ENCODE peak calls at places on chromosomes 11 and 22, in six cellular contexts. P is amniotic stem cell, R is AG09309, W is NCI-H2107, A is MCF 10A, T is HEK293T. B is an unnamed sample.

GRCh38 chr11:131664811-131665210 is 294.4 kb downstream of the NTM start:
- DNase-seq in P (no peak), R (no peak), W (no peak), A (no peak), T (no peak), B (no peak)

GRCh38 chr11:99316761-99317475 is 296.2 kb downstream of the CNTN5 start:
- DNase-seq in P (no peak), R (no peak), W (no peak), A (no peak), T (no peak), B (no peak)

GRCh38 chr11:36376888-36377758 is 81.0 kb downstream of the PRR5L start:
- DNase-seq in P (no peak), R (no peak), W (no peak), A (peak; percentile 31), T (peak; percentile 71), B (peak; percentile 35)

GRCh38 chr22:45632791-45633515 is 38.7 kb upstream of the ATXN10 start:
- DNase-seq in P (no peak), R (no peak), W (no peak), A (no peak), T (no peak), B (peak; percentile 27)

GRCh38 chr22:27475548-27475897 is 326.0 kb downstream of the MN1 start:
- DNase-seq in P (no peak), R (no peak), W (no peak), A (no peak), T (no peak), B (no peak)

GRCh38 chr22:33697640-33698039 is 222.6 kb downstream of the LARGE1 start:
- DNase-seq in P (no peak), R (no peak), W (no peak), A (no peak), T (no peak), B (no peak)

GRCh38 chr11:11843233-11843632 is 1.5 kb downstream of the USP47 start:
- DNase-seq in P (peak; percentile 54), R (peak; percentile 61), W (no peak), A (peak; percentile 74), T (no peak), B (peak; percentile 77)

GRCh38 chr11:69497221-69497787 is 15.8 kb downstream of the LINC01488 start:
- DNase-seq in P (peak; percentile 88), R (peak; percentile 59), W (no peak), A (peak; percentile 79), T (no peak), B (peak; percentile 83)

GRCh38 chr11:132658696-132659095 is 873.6 kb downstream of the OPCML start:
- DNase-seq in P (no peak), R (no peak), W (no peak), A (no peak), T (no peak), B (no peak)

GRCh38 chr22:30754971-30755759 is 60.5 kb downstream of the OSBP2 start:
- DNase-seq in P (peak; percentile 58), R (peak; percentile 59), W (no peak), A (peak; percentile 81), T (peak; percentile 78), B (peak; percentile 72)

GRCh38 chr11:77113382-77114088 is 10.9 kb downstream of the OMP start:
- DNase-seq in P (no peak), R (no peak), W (no peak), A (peak; percentile 60), T (peak; percentile 48), B (peak; percentile 26)

B was measured in endothelial cell of umbilical vein.